ENCODE peak calls at places on chromosomes 4 and X, in five cellular contexts. P is NB4, A is brain microvascular endothelial cell, R is foreskin fibroblast, V is lower leg skin. H is an unnamed sample.

GRCh38 chr4:71009796-71010588 is 16.5 kb downstream of the DCK start:
- DNase-seq in V (no peak), P (peak; percentile 51), A (no peak), R (no peak), H (peak; percentile 87)

GRCh38 chr4:23305026-23305425 is 584.8 kb downstream of the PPARGC1A start:
- DNase-seq in A (no peak), V (no peak), R (peak; percentile 9), P (no peak), H (no peak)

GRCh38 chrX:118717703-118718391 is 9.6 kb upstream of the IL13RA1 start:
- DNase-seq in R (no peak), P (peak; percentile 91), A (no peak), V (no peak), H (no peak)

GRCh38 chr4:3335385-3335784 is 42.6 kb downstream of the RGS12 start:
- DNase-seq in V (peak; percentile 79), A (no peak), R (no peak), P (no peak), H (no peak)

GRCh38 chr4:161990721-161991120 is 173.1 kb downstream of the FSTL5 start:
- DNase-seq in P (no peak), V (no peak), R (no peak), A (no peak), H (no peak)

GRCh38 chrX:139297638-139298037 is 232.9 kb upstream of the F9 start:
- DNase-seq in R (no peak), V (no peak), P (no peak), A (no peak), H (no peak)

GRCh38 chr4:21790437-21791029 is 158.0 kb downstream of the KCNIP4 start:
- DNase-seq in A (no peak), R (peak; percentile 33), P (peak; percentile 51), V (no peak), H (peak; percentile 80)

GRCh38 chr4:86981789-86982188 is 47.0 kb downstream of the AFF1 start:
- DNase-seq in P (no peak), V (no peak), A (no peak), R (no peak), H (no peak)

GRCh38 chrX:131828482-131828881 is 194.6 kb upstream of the STK26 start:
- DNase-seq in P (peak; percentile 46), R (no peak), A (no peak), V (no peak), H (no peak)

GRCh38 chr4:81405900-81406401 is 65.8 kb downstream of the RASGEF1B start:
- DNase-seq in A (peak; percentile 57), R (peak; percentile 58), V (no peak), P (peak; percentile 74), H (peak; percentile 73)

GRCh38 chrX:41180194-41180902 is 95.1 kb downstream of the USP9X start:
- DNase-seq in V (no peak), R (peak; percentile 48), A (peak; percentile 69), P (peak; percentile 71), H (peak; percentile 84)

GRCh38 chr4:40909363-40909876 is 159.7 kb downstream of the NSUN7 start:
- DNase-seq in R (peak; percentile 78), A (peak; percentile 72), V (no peak), P (peak; percentile 48), H (no peak)

GRCh38 chrX:153803211-153804099 is 9.0 kb downstream of the SSR4 start:
- DNase-seq in R (no peak), V (no peak), P (no peak), A (no peak), H (no peak)

GRCh38 chrX:46865281-46865680 is 28.4 kb downstream of the RP2 start:
- DNase-seq in V (no peak), R (peak; percentile 52), A (peak; percentile 31), P (peak; percentile 2), H (no peak)

GRCh38 chrX:72272868-72273267 is 4.2 kb downstream of the RPS4X start:
- DNase-seq in A (peak; percentile 47), R (no peak), V (no peak), P (no peak), H (no peak)

GRCh38 chrX:18885317-18886004 is 98.5 kb downstream of the PHKA2 start:
- DNase-seq in P (no peak), A (no peak), R (no peak), V (no peak), H (no peak)

GRCh38 chr4:37994569-37994968 is 34.4 kb downstream of the PTTG2 start:
- DNase-seq in A (no peak), V (no peak), R (no peak), P (no peak), H (no peak)

GRCh38 chrX:29397506-29397905 is 810.3 kb downstream of the IL1RAPL1 start:
- DNase-seq in P (no peak), A (peak; percentile 41), R (peak; percentile 7), V (no peak), H (no peak)

GRCh38 chr4:89598602-89599001 is 238.4 kb downstream of the SNCA start:
- DNase-seq in V (no peak), P (peak; percentile 3), R (no peak), A (no peak), H (peak; percentile 56)

GRCh38 chr4:76532810-76533209 is 97.8 kb downstream of the SHROOM3 start:
- DNase-seq in R (no peak), A (no peak), V (no peak), P (no peak), H (no peak)

GRCh38 chr4:179128299-179128698 is 1686.1 kb upstream of the AGA start:
- DNase-seq in P (no peak), V (no peak), R (no peak), A (no peak), H (no peak)

GRCh38 chrX:13048265-13048664 is 3.8 kb upstream of the FAM9C start:
- DNase-seq in P (no peak), R (peak; percentile 72), V (no peak), A (peak; percentile 45), H (no peak)

GRCh38 chr4:65007841-65008439 is 598.7 kb upstream of the TECRL start:
- DNase-seq in R (no peak), P (peak; percentile 56), V (no peak), A (peak; percentile 43), H (peak; percentile 79)

GRCh38 chrX:151393514-151393913 is 3.5 kb upstream of the VMA21 start:
- DNase-seq in P (peak; percentile 65), A (no peak), V (no peak), R (no peak), H (peak; percentile 49)

GRCh38 chrX:132489256-132490085 is 633 bp upstream of the MBNL3 start:
- DNase-seq in V (peak; percentile 89), R (peak; percentile 57), P (peak; percentile 80), A (no peak), H (peak; percentile 71)

GRCh38 chrX:121036951-121037350 is 10.5 kb upstream of the GLUD2 start:
- DNase-seq in R (no peak), V (no peak), P (no peak), A (no peak), H (no peak)

GRCh38 chrX:151912780-151913179 is at the start of gene MAGEA4:
- DNase-seq in R (no peak), V (no peak), A (no peak), P (no peak), H (no peak)

GRCh38 chr4:98557497-98557896 is 100.9 kb downstream of the TSPAN5 start:
- DNase-seq in R (peak; percentile 37), A (peak; percentile 82), P (no peak), V (no peak), H (no peak)

GRCh38 chr4:7649741-7650531 is 215.2 kb upstream of the PSAPL1 start:
- DNase-seq in P (peak; percentile 93), V (no peak), R (peak; percentile 88), A (peak; percentile 95), H (no peak)

GRCh38 chr4:148215202-148215601 is 227.0 kb downstream of the NR3C2 start:
- DNase-seq in V (no peak), A (no peak), R (no peak), P (no peak), H (no peak)
- H3K4me3 ChIP-seq in V (no peak overlapping the region), A (no peak overlapping the region), R (no peak overlapping the region), P (no peak overlapping the region), H (no peak overlapping the region)

DNA sequence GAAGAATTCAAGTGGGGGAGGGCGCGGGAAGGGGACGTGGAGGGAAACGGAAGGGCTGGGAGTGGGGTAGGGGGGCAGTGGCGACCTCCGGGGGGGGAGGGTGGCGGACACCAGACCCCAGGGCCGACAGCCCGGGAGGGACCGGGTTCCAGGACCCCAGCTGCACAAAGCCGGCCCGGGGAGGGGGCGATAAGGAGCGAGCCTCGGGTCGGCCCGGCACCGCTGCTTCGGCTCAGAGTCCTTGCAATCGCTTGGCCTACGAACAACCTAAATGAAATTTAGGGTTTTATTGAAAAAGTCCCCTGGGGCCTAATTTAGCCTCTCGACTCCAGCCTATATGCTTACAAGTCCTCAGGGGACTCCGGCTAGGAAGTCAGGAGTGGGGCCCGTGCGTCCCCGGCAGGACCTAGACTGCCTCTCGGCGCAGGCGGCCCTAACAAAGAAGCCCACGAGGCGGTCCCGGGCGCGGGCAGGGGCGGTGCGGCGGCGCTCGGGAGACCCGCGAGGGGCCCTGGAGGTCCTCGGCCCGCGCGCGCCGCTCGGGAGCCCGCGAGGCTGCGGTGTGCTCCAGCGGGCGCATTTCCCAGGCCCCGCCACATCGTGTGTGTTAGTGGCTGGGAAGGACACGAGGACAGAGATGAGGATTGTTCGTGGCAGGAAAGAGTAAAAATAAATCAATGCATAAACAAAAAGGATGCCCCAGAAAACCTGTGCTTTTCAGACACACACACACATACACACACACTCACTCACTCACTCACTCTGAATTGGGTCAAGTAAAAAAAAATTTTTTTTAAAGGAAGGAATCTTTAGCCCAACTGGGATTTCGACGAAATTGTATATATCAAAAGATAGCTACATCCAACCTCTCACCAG is 70.0 kb downstream of the MGST2 start:
- DNase-seq in R (no peak), V (no peak), A (peak; percentile 5), P (no peak), H (peak; percentile 72)
- H3K4me3 ChIP-seq in R (peak overlapping the region; percentile 48), V (peak overlapping the region; percentile 14), A (peak overlapping the region; percentile 55), P (no peak overlapping the region), H (peak overlapping the region; percentile 64)

GRCh38 chr4:139889194-139889762 is 223.7 kb downstream of the MGST2 start:
- DNase-seq in A (no peak), P (no peak), V (no peak), R (no peak), H (no peak)

GRCh38 chr4:139887962-139888735 is 222.5 kb downstream of the MGST2 start:
- DNase-seq in A (no peak), V (no peak), R (no peak), P (no peak), H (peak; percentile 79)

GRCh38 chr4:139884438-139884837 is 218.8 kb downstream of the MGST2 start:
- DNase-seq in R (no peak), P (no peak), A (no peak), V (no peak), H (no peak)

GRCh38 chr4:139887378-139887801 is 221.8 kb downstream of the MGST2 start:
- DNase-seq in V (no peak), R (peak; percentile 39), A (no peak), P (no peak), H (peak; percentile 62)

GRCh38 chr4:139886798-139887197 is 221.2 kb downstream of the MGST2 start:
- DNase-seq in V (no peak), P (no peak), R (no peak), A (no peak), H (no peak)
- H3K4me3 ChIP-seq in V (no peak overlapping the region), P (no peak overlapping the region), R (peak overlapping the region; percentile 12), A (peak overlapping the region; percentile 36), H (peak overlapping the region; percentile 50)

DNA sequence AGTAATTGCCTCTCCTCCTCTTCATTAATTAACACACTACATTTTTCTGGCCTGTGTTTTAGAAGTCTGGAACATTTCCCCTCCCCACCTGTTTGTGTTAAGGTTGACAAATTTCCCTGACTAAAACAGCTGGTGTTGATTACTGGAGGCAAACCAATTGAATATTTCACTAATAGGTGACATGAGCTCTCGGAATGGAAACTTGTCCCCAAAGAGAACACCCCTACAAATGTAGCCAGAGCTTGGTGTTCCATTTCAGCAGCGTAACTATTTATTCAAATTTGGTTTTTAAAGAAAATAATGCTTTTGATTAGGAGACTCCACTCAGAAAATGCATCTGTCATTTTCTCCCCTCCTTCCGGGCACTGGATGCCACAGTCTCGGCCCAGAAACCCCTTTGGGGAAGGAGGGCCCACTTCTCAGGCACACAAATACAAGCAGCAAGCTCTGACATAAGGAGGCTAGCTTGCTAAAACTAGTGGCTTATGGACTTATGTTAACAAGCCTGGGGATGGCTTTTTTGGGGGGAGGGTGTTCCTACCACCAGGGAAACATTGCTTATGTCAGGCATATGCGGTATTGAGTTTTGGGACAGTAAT is 2.2 kb downstream of the RNF150 start:
- DNase-seq in P (no peak), A (no peak), R (no peak), V (no peak), H (no peak)
- H3K4me3 ChIP-seq in P (no peak overlapping the region), A (no peak overlapping the region), R (peak overlapping the region; percentile 89), V (no peak overlapping the region), H (no peak overlapping the region)